ENCODE peak calls at places on chromosomes 4 and X, in eight cellular contexts. Q is activated T-cell treated with anti-CD3 and anti-CD28 coated beads, Interleukin-2, amount 50 U/mL, for 4 hours; U is stomach; T is ELR; O is MM.1S; F is dorsolateral prefrontal cortex; W is T-helper 1 cell; H is neural crest cell. I is an unnamed sample.

GRCh38 chrX:20080277-20080676 is 36.4 kb downstream of the MAP7D2 start:
- DNase-seq in T (no peak), F (no peak), O (no peak), Q (no peak), H (no peak), U (no peak), W (no peak), I (no peak)

GRCh38 chrX:135384161-135384836 is 37.4 kb upstream of the SMIM10L2A start:
- DNase-seq in W (peak; percentile 80), H (no peak), F (no peak), T (no peak), U (no peak), Q (no peak), O (no peak), I (no peak)

GRCh38 chr4:122665148-122665547 is 44.3 kb upstream of the IL21 start:
- DNase-seq in U (no peak), O (no peak), F (no peak), W (peak; percentile 34), T (no peak), Q (no peak), H (no peak), I (peak; percentile 36)

GRCh38 chr4:105990933-105991332 is 95.7 kb downstream of the NPNT start:
- DNase-seq in O (no peak), T (peak; percentile 49), F (peak; percentile 42), H (no peak), W (no peak), U (peak; percentile 43), Q (no peak), I (peak; percentile 75)

GRCh38 chrX:37425370-37425769 is 76.2 kb downstream of the PRRG1 start:
- DNase-seq in U (no peak), Q (no peak), O (no peak), F (no peak), W (no peak), T (no peak), H (no peak), I (peak; percentile 6)

GRCh38 chrX:131588995-131589394 is 45.1 kb downstream of the OR13H1 start:
- DNase-seq in O (no peak), F (no peak), T (no peak), W (no peak), H (no peak), U (no peak), Q (no peak), I (no peak)

GRCh38 chrX:29561417-29561816 is 653.9 kb upstream of the MAGEB2 start:
- DNase-seq in W (no peak), O (no peak), H (no peak), U (no peak), Q (no peak), F (no peak), T (no peak), I (no peak)

GRCh38 chr4:9762823-9763475 is 18.5 kb upstream of the DRD5 start:
- DNase-seq in Q (no peak), H (peak; percentile 47), T (peak; percentile 36), W (peak; percentile 57), O (peak; percentile 83), F (peak; percentile 54), U (peak; percentile 51), I (peak; percentile 56)

GRCh38 chr4:38185406-38185805 is 225.2 kb downstream of the PTTG2 start:
- DNase-seq in Q (no peak), F (no peak), H (no peak), U (no peak), O (no peak), T (no peak), W (no peak), I (no peak)

GRCh38 chrX:78111140-78111931 is 7.3 kb downstream of the PGK1 start:
- DNase-seq in Q (no peak), F (no peak), U (no peak), O (no peak), H (no peak), T (no peak), W (no peak), I (no peak)

GRCh38 chr4:71827811-71828210 is 43.9 kb upstream of the GC start:
- DNase-seq in W (no peak), Q (no peak), O (no peak), T (no peak), H (no peak), F (no peak), U (no peak), I (no peak)

GRCh38 chr4:76896048-76896447 is 1.9 kb downstream of the SOWAHB start:
- DNase-seq in H (no peak), U (no peak), T (no peak), O (no peak), F (no peak), Q (no peak), W (no peak), I (no peak)

GRCh38 chr4:13544556-13545393 is 467 bp upstream of the NKX3-2 start:
- DNase-seq in O (no peak), U (peak; percentile 63), Q (no peak), W (peak; percentile 48), T (peak; percentile 80), H (peak; percentile 83), F (no peak), I (peak; percentile 74)

GRCh38 chr4:76449362-76449767 is 14.3 kb downstream of the SHROOM3 start:
- DNase-seq in T (no peak), Q (no peak), H (no peak), F (no peak), W (no peak), U (no peak), O (no peak), I (no peak)

GRCh38 chr4:7705062-7705461 is 234.6 kb downstream of the AFAP1 start:
- DNase-seq in O (no peak), W (no peak), T (peak; percentile 6), F (no peak), U (no peak), H (no peak), Q (no peak), I (no peak)

GRCh38 chr4:108852691-108853090 is 89.8 kb upstream of the ETNPPL start:
- DNase-seq in T (no peak), W (peak; percentile 24), F (no peak), H (no peak), U (no peak), Q (no peak), O (peak; percentile 86), I (no peak)

GRCh38 chr4:3016839-3017410 is 53.6 kb downstream of the GRK4 start:
- DNase-seq in F (no peak), O (no peak), W (no peak), U (no peak), H (no peak), T (no peak), Q (no peak), I (no peak)

GRCh38 chr4:2788532-2789103 is 4.3 kb upstream of the SH3BP2 start:
- DNase-seq in H (no peak), T (no peak), W (no peak), U (peak; percentile 63), O (no peak), F (peak; percentile 45), Q (no peak), I (no peak)

GRCh38 chrX:134738986-134739744 is 80.9 kb upstream of the PLAC1 start:
- DNase-seq in F (no peak), Q (no peak), H (no peak), T (no peak), O (no peak), W (no peak), U (no peak), I (no peak)

GRCh38 chr4:82044141-82044993 is 329.4 kb downstream of the HNRNPD start:
- DNase-seq in F (peak; percentile 73), T (peak; percentile 1), Q (no peak), O (no peak), W (no peak), H (peak; percentile 64), U (peak; percentile 66), I (peak; percentile 22)

GRCh38 chr4:180665481-180665880 is 1577.7 kb upstream of the TENM3 start:
- DNase-seq in U (no peak), Q (no peak), F (no peak), H (no peak), T (peak; percentile 29), W (no peak), O (peak; percentile 31), I (no peak)

I was measured in EL.